ENCODE peak calls at places on chromosomes 7 and 10, in five cellular contexts. One of them, this sample, is unnamed.

GRCh38 chr10:97335188-97335619 is 675 bp upstream of the FRAT2 start:
- DNase-seq in HTR-8/SVneo: no peak
- DNase-seq in GM04504: no peak
- DNase-seq in effector memory CD8-positive, alpha-beta T cell: no peak
- DNase-seq in pancreas: peak
- DNase-seq in this sample: no peak

GRCh38 chr10:101940916-101941315 is 97.3 kb upstream of the KCNIP2 start:
- DNase-seq in HTR-8/SVneo: no peak
- DNase-seq in GM04504: no peak
- DNase-seq in effector memory CD8-positive, alpha-beta T cell: no peak
- DNase-seq in pancreas: no peak
- DNase-seq in this sample: no peak

GRCh38 chr10:79391231-79392019 is 44.2 kb downstream of the PPIF start:
- DNase-seq in HTR-8/SVneo: no peak
- DNase-seq in GM04504: no peak
- DNase-seq in effector memory CD8-positive, alpha-beta T cell: no peak
- DNase-seq in pancreas: peak
- DNase-seq in this sample: no peak

GRCh38 chr10:47298730-47299129 is 1.3 kb upstream of the GDF10 start:
- DNase-seq in HTR-8/SVneo: no peak
- DNase-seq in GM04504: no peak
- DNase-seq in effector memory CD8-positive, alpha-beta T cell: no peak
- DNase-seq in pancreas: no peak
- DNase-seq in this sample: no peak

GRCh38 chr10:78746178-78746763 is 322.5 kb upstream of the ZMIZ1 start:
- DNase-seq in HTR-8/SVneo: no peak
- DNase-seq in GM04504: no peak
- DNase-seq in effector memory CD8-positive, alpha-beta T cell: no peak
- DNase-seq in pancreas: no peak
- DNase-seq in this sample: no peak

GRCh38 chr10:70952921-70953320 is 64.6 kb upstream of the PCBD1 start:
- DNase-seq in HTR-8/SVneo: no peak
- DNase-seq in GM04504: no peak
- DNase-seq in effector memory CD8-positive, alpha-beta T cell: no peak
- DNase-seq in pancreas: no peak
- DNase-seq in this sample: no peak

GRCh38 chr10:10794056-10794455 is 223.6 kb upstream of the CELF2 start:
- DNase-seq in HTR-8/SVneo: no peak
- DNase-seq in GM04504: no peak
- DNase-seq in effector memory CD8-positive, alpha-beta T cell: no peak
- DNase-seq in pancreas: no peak
- DNase-seq in this sample: no peak

GRCh38 chr7:114663502-114663901 is 248.9 kb downstream of the FOXP2 start:
- DNase-seq in HTR-8/SVneo: no peak
- DNase-seq in GM04504: no peak
- DNase-seq in effector memory CD8-positive, alpha-beta T cell: no peak
- DNase-seq in pancreas: no peak
- DNase-seq in this sample: no peak

GRCh38 chr7:111486472-111487142 is 75.7 kb downstream of the IMMP2L start:
- DNase-seq in HTR-8/SVneo: peak
- DNase-seq in GM04504: peak
- DNase-seq in effector memory CD8-positive, alpha-beta T cell: no peak
- DNase-seq in pancreas: no peak
- DNase-seq in this sample: no peak

GRCh38 chr10:35126530-35127288 is at the start of gene CREM:
- DNase-seq in HTR-8/SVneo: peak
- DNase-seq in GM04504: peak
- DNase-seq in effector memory CD8-positive, alpha-beta T cell: peak
- DNase-seq in pancreas: peak
- DNase-seq in this sample: peak

GRCh38 chr10:58101682-58102081 is 166.0 kb downstream of the IPMK start:
- DNase-seq in HTR-8/SVneo: no peak
- DNase-seq in GM04504: no peak
- DNase-seq in effector memory CD8-positive, alpha-beta T cell: no peak
- DNase-seq in pancreas: no peak
- DNase-seq in this sample: no peak

GRCh38 chr10:31242902-31243301 is 76.1 kb upstream of the ZEB1 start:
- DNase-seq in HTR-8/SVneo: peak
- DNase-seq in GM04504: peak
- DNase-seq in effector memory CD8-positive, alpha-beta T cell: no peak
- DNase-seq in pancreas: no peak
- DNase-seq in this sample: peak

GRCh38 chr10:114266521-114266920 is 27.5 kb downstream of the VWA2 start:
- DNase-seq in HTR-8/SVneo: peak
- DNase-seq in GM04504: no peak
- DNase-seq in effector memory CD8-positive, alpha-beta T cell: no peak
- DNase-seq in pancreas: peak
- DNase-seq in this sample: no peak

GRCh38 chr10:91239789-91240188 is 19.3 kb downstream of the PCGF5 start:
- DNase-seq in HTR-8/SVneo: no peak
- DNase-seq in GM04504: no peak
- DNase-seq in effector memory CD8-positive, alpha-beta T cell: no peak
- DNase-seq in pancreas: no peak
- DNase-seq in this sample: no peak

GRCh38 chr10:131239926-131240325 is 71.6 kb downstream of the TCERG1L start:
- DNase-seq in HTR-8/SVneo: no peak
- DNase-seq in GM04504: no peak
- DNase-seq in effector memory CD8-positive, alpha-beta T cell: no peak
- DNase-seq in pancreas: no peak
- DNase-seq in this sample: no peak

GRCh38 chr7:111855161-111855841 is 293.0 kb upstream of the IMMP2L start:
- DNase-seq in HTR-8/SVneo: peak
- DNase-seq in GM04504: peak
- DNase-seq in effector memory CD8-positive, alpha-beta T cell: no peak
- DNase-seq in pancreas: no peak
- DNase-seq in this sample: no peak

GRCh38 chr7:38482521-38482920 is 148.7 kb downstream of the AMPH start:
- DNase-seq in HTR-8/SVneo: no peak
- DNase-seq in GM04504: no peak
- DNase-seq in effector memory CD8-positive, alpha-beta T cell: no peak
- DNase-seq in pancreas: no peak
- DNase-seq in this sample: no peak

GRCh38 chr7:100745184-100745583 is 11.8 kb downstream of the ZAN start:
- DNase-seq in HTR-8/SVneo: peak
- DNase-seq in GM04504: peak
- DNase-seq in effector memory CD8-positive, alpha-beta T cell: peak
- DNase-seq in pancreas: no peak
- DNase-seq in this sample: no peak

GRCh38 chr7:145543245-145543644 is 573.4 kb upstream of the CNTNAP2 start:
- DNase-seq in HTR-8/SVneo: no peak
- DNase-seq in GM04504: no peak
- DNase-seq in effector memory CD8-positive, alpha-beta T cell: no peak
- DNase-seq in pancreas: no peak
- DNase-seq in this sample: no peak

GRCh38 chr10:52678611-52679010 is 94.0 kb downstream of the MBL2 start:
- DNase-seq in HTR-8/SVneo: no peak
- DNase-seq in GM04504: no peak
- DNase-seq in effector memory CD8-positive, alpha-beta T cell: no peak
- DNase-seq in pancreas: no peak
- DNase-seq in this sample: no peak

GRCh38 chr7:69246758-69247157 is 351.5 kb upstream of the AUTS2 start:
- DNase-seq in HTR-8/SVneo: no peak
- DNase-seq in GM04504: no peak
- DNase-seq in effector memory CD8-positive, alpha-beta T cell: no peak
- DNase-seq in pancreas: peak
- DNase-seq in this sample: no peak

GRCh38 chr10:59905066-59905734 is 1.2 kb downstream of the CCDC6 start:
- DNase-seq in HTR-8/SVneo: no peak
- DNase-seq in GM04504: no peak
- DNase-seq in effector memory CD8-positive, alpha-beta T cell: peak
- DNase-seq in pancreas: peak
- DNase-seq in this sample: no peak

GRCh38 chr7:22786290-22786932 is 36.2 kb downstream of the TOMM7 start:
- DNase-seq in HTR-8/SVneo: no peak
- DNase-seq in GM04504: no peak
- DNase-seq in effector memory CD8-positive, alpha-beta T cell: no peak
- DNase-seq in pancreas: no peak
- DNase-seq in this sample: no peak

This sample was measured in T1000.